ENCODE peak calls at places on chromosomes 12 and 14, in five cellular contexts. Z, O, P, F and X are unnamed samples.

GRCh38 chr12:81779216-81779615 is 20.1 kb upstream of the PPFIA2 start:
- DNase-seq in Z (no peak), O (no peak), P (no peak), F (no peak), X (no peak)

GRCh38 chr12:118494776-118495175 is 118.4 kb downstream of the SUDS3 start:
- DNase-seq in Z (no peak), O (no peak), P (no peak), F (no peak), X (no peak)

GRCh38 chr12:128326419-128326818 is 59.4 kb downstream of the TMEM132C start:
- DNase-seq in Z (no peak), O (no peak), P (no peak), F (no peak), X (no peak)

GRCh38 chr14:102020058-102020971 is 55.9 kb downstream of the DYNC1H1 start:
- DNase-seq in Z (no peak), O (no peak), P (no peak), F (no peak), X (no peak)

GRCh38 chr14:61091657-61092273 is 110.7 kb downstream of the SLC38A6 start:
- DNase-seq in Z (no peak), O (no peak), P (no peak), F (no peak), X (no peak)

GRCh38 chr12:114625294-114625851 is 58.6 kb downstream of the TBX3 start:
- DNase-seq in Z (no peak), O (no peak), P (peak; percentile 29), F (peak; percentile 66), X (peak; percentile 65)

GRCh38 chr12:28156804-28157203 is 33.5 kb upstream of the CCDC91 start:
- DNase-seq in Z (no peak), O (no peak), P (no peak), F (no peak), X (no peak)

GRCh38 chr14:75636100-75636692 is 24.5 kb downstream of the ERG28 start:
- DNase-seq in Z (no peak), O (no peak), P (no peak), F (no peak), X (no peak)

GRCh38 chr12:95790912-95791849 is 617 bp upstream of the NTN4 start:
- DNase-seq in Z (peak; percentile 77), O (no peak), P (peak; percentile 46), F (peak; percentile 18), X (no peak)

GRCh38 chr12:95789126-95790024 is 1.2 kb downstream of the NTN4 start:
- DNase-seq in Z (no peak), O (no peak), P (no peak), F (no peak), X (no peak)

GRCh38 chr12:95788637-95789036 is 1.9 kb downstream of the NTN4 start:
- DNase-seq in Z (no peak), O (no peak), P (peak; percentile 77), F (no peak), X (no peak)

GRCh38 chr12:95787274-95787814 is 3.2 kb downstream of the NTN4 start:
- DNase-seq in Z (no peak), O (no peak), P (no peak), F (no peak), X (no peak)

GRCh38 chr12:95790025-95790911 is at the start of gene NTN4:
- DNase-seq in Z (peak; percentile 85), O (peak; percentile 15), P (peak; percentile 67), F (peak; percentile 49), X (no peak)
- TF ChIP-seq POLR2A in Z (peak; percentile 90), O (no peak), P (peak; percentile 66), F (no peak), X (no peak)

GRCh38 chr14:58466459-58466858 is 38.9 kb downstream of the KIAA0586 start:
- DNase-seq in Z (no peak), O (no peak), P (no peak), F (no peak), X (no peak)
- TF ChIP-seq POLR2A in Z (no peak), O (no peak), P (no peak), F (no peak), X (no peak)

DNA sequence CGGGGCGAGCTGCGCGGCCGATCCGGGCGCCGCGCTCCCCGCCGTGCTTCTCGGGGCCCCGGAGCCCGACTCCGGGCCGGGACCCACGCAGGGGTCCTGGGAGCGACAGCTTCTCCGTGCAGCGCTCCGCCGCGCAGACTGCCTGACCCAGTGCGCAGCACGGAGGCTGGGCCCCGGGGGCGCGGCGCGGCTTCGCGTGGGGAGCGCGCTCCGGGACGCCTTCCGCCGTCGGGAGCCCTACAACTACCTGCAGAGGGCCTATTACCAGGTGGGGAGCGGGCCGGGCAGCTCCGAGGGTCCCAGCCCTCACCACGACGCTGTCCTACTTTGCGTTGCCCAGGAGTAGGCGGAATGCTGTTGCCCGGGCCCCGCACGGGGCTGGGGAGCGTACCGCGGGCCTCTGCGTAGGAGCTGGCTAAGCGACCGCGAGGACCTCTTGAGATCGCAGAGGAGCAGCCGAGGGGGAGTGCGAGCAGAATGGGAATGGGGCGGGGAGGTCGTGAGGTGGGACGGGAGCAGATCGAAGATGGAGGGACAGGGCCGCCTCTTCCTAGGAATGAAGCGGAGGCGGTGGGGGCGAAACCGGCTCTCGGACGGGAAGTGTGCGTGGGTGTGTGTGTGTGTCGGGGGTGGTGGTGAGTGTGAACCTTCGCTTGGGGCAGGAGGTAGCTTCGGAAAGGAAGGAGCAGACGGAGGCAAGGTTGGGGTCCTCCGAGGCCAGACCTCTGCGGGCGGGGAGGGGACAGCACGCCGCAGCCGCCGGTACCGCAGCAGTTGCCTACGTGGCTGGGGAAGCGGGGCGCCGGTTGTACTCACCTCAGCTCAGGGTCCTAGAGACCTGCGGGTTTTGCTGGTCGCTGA is 694 bp downstream of the P3H3 start:
- DNase-seq in Z (peak; percentile 82), O (no peak), P (no peak), F (peak; percentile 54), X (no peak)
- TF ChIP-seq POLR2A in Z (no peak), O (peak; percentile 24), P (peak; percentile 33), F (peak; percentile 15), X (no peak)

GRCh38 chr12:103737881-103738280 is 103.2 kb downstream of the NT5DC3 start:
- DNase-seq in Z (no peak), O (no peak), P (no peak), F (no peak), X (no peak)

GRCh38 chr12:103745962-103746361 is 95.1 kb downstream of the NT5DC3 start:
- DNase-seq in Z (no peak), O (no peak), P (no peak), F (no peak), X (no peak)

GRCh38 chr12:103743788-103744187 is 97.2 kb downstream of the NT5DC3 start:
- DNase-seq in Z (no peak), O (no peak), P (no peak), F (no peak), X (no peak)

GRCh38 chr12:103739546-103739945 is 101.5 kb downstream of the NT5DC3 start:
- DNase-seq in Z (no peak), O (no peak), P (no peak), F (no peak), X (no peak)

DNA sequence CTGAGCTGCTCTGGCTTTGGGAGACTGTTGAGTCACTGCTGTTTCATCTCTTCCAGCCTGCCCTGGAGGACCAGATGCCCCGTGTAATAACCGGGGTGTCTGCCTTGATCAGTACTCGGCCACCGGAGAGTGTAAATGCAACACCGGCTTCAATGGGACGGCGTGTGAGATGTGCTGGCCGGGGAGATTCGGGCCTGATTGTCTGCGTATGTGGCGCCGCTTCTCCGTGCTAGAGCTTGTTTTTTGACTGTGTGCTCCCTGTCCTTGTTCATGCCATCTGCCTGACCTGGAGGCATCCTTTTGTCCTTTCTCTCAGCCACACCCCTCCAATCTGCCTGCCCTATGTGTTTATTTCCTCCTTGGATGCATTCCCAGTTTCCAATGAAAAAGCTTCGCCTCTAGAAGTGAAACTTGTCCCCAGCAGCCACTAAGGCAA is 98.7 kb downstream of the NT5DC3 start:
- DNase-seq in Z (no peak), O (no peak), P (peak; percentile 35), F (no peak), X (no peak)
- TF ChIP-seq POLR2A in Z (no peak), O (no peak), P (no peak), F (no peak), X (no peak)

GRCh38 chr12:21576431-21576830 is 28.2 kb downstream of the GYS2 start:
- DNase-seq in Z (no peak), O (no peak), P (no peak), F (no peak), X (no peak)

GRCh38 chr12:21568115-21568514 is 36.5 kb downstream of the GYS2 start:
- DNase-seq in Z (no peak), O (no peak), P (no peak), F (no peak), X (no peak)

GRCh38 chr12:21577516-21577915 is 27.1 kb downstream of the GYS2 start:
- DNase-seq in Z (no peak), O (no peak), P (no peak), F (no peak), X (no peak)

GRCh38 chr12:21573733-21574358 is 30.8 kb downstream of the GYS2 start:
- DNase-seq in Z (no peak), O (no peak), P (no peak), F (no peak), X (no peak)
- TF ChIP-seq POLR2A in Z (no peak), O (no peak), P (no peak), F (no peak), X (no peak)

GRCh38 chr14:57029620-57030253 is 219.5 kb upstream of the OTX2 start:
- DNase-seq in Z (no peak), O (no peak), P (no peak), F (no peak), X (no peak)
- TF ChIP-seq POLR2A in Z (no peak), O (no peak), P (no peak), F (no peak), X (no peak)

DNA sequence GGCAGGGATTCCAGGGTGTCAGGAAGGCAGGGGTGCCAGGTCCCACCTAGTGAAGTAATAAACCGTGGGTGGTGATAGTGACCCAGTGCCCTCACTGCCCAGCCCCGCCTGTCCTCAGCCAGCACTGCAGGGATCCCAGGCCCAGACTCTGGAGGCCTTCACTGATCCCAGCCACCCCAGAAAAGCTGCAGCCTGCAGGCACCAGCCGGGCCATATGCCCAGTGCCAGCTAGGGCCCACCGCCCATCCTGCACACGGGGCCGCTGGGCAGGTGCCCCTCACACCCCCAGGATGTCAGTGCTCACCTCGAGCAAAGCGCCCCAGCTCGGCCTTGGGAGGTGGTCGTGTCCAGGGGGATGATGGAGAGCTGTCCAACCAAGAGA is 400.7 kb downstream of the TMEM121 start:
- DNase-seq in Z (peak; percentile 67), O (no peak), P (no peak), F (no peak), X (no peak)
- TF ChIP-seq POLR2A in Z (no peak), O (no peak), P (no peak), F (no peak), X (no peak)